ENCODE peak calls at places on chromosomes 5 and 9, in four cellular contexts. C is naive thymus-derived CD8-positive, alpha-beta T cell; D is renal cortical epithelial cell; R is NCI-H1105. L is an unnamed sample.

GRCh38 chr9:80061096-80061495 is 489.3 kb downstream of the TLE4 start:
- DNase-seq in C (no peak), D (no peak), R (no peak), L (no peak)

GRCh38 chr9:88074931-88075330 is 63.3 kb downstream of the SPATA31C2 start:
- DNase-seq in R (no peak), C (no peak), D (no peak), L (no peak)

GRCh38 chr5:128384068-128384467 is 154.0 kb downstream of the FBN2 start:
- DNase-seq in D (no peak), C (no peak), R (no peak), L (no peak)

GRCh38 chr5:140795259-140795641 is 598 bp downstream of the PCDHA2 start:
- DNase-seq in D (no peak), C (no peak), R (no peak), L (no peak)

GRCh38 chr5:157266286-157267007 is 524 bp downstream of the CYFIP2 start:
- DNase-seq in D (no peak), R (no peak), C (peak), L (peak)

GRCh38 chr5:7592910-7593309 is 197.0 kb downstream of the ADCY2 start:
- DNase-seq in D (no peak), R (no peak), C (no peak), L (no peak)

GRCh38 chr9:89739531-89740315 is 134.9 kb downstream of the GADD45G start:
- DNase-seq in R (no peak), D (no peak), C (no peak), L (no peak)

GRCh38 chr5:141508808-141509611 is 20.1 kb downstream of the PCDHGC5 start:
- DNase-seq in D (peak), R (peak), C (no peak), L (no peak)

GRCh38 chr5:57402348-57402747 is 80.3 kb downstream of the ACTBL2 start:
- DNase-seq in C (no peak), D (no peak), R (no peak), L (no peak)

GRCh38 chr9:134551657-134552348 is 89.8 kb upstream of the COL5A1 start:
- DNase-seq in C (no peak), D (peak), R (no peak), L (no peak)

GRCh38 chr9:87498046-87498815 is 564 bp downstream of the DAPK1 start:
- DNase-seq in D (no peak), C (no peak), R (peak), L (peak)